ENCODE peak calls at places on chromosomes 16 and 17, in four cellular contexts. A is HCT116, V is fibroblast of lung, O is K562. H is an unnamed sample.

GRCh38 chr16:70429888-70430666 is 8.8 kb downstream of the ST3GAL2 start:
- DNase-seq in A (no peak), V (no peak), O (peak), H (no peak)

GRCh38 chr16:71883193-71883848 is 661 bp downstream of the ZNF821 start:
- DNase-seq in A (no peak), V (no peak), O (peak), H (peak)

GRCh38 chr17:15323147-15323546 is 18.2 kb downstream of the TEKT3 start:
- DNase-seq in A (no peak), V (no peak), O (no peak), H (no peak)

GRCh38 chr16:70689035-70689969 is 3.4 kb upstream of the MTSS2 start:
- DNase-seq in A (no peak), V (no peak), O (no peak), H (no peak)

GRCh38 chr17:44010966-44011647 is 3.7 kb downstream of the TMEM101 start:
- DNase-seq in A (no peak), V (peak), O (no peak), H (no peak)

GRCh38 chr17:60345233-60345632 is 46.7 kb downstream of the USP32 start:
- DNase-seq in A (no peak), V (no peak), O (no peak), H (no peak)

GRCh38 chr17:10127819-10128375 is 70.5 kb downstream of the GAS7 start:
- DNase-seq in A (no peak), V (peak), O (no peak), H (peak)

GRCh38 chr16:24151482-24151939 is 104.6 kb upstream of the CACNG3 start:
- DNase-seq in A (no peak), V (no peak), O (no peak), H (no peak)

GRCh38 chr16:30151091-30151490 is 28.1 kb upstream of the MAPK3 start:
- DNase-seq in A (no peak), V (no peak), O (no peak), H (no peak)

GRCh38 chr17:33520404-33521032 is 227.4 kb upstream of the ASIC2 start:
- DNase-seq in A (no peak), V (peak), O (peak), H (peak)

GRCh38 chr16:55494994-55495421 is 13.9 kb upstream of the LPCAT2 start:
- DNase-seq in A (no peak), V (peak), O (peak), H (peak)
- TF ChIP-seq CTCF in A (peak), V (peak), O (peak), H (peak)

GRCh38 chr16:89111263-89111662 is 17.6 kb downstream of the ACSF3 start:
- DNase-seq in A (no peak), V (no peak), O (no peak), H (no peak)

GRCh38 chr16:89114159-89114981 is 20.7 kb downstream of the ACSF3 start:
- DNase-seq in A (no peak), V (no peak), O (no peak), H (peak)

GRCh38 chr16:89113152-89113547 is 19.5 kb downstream of the ACSF3 start:
- DNase-seq in A (no peak), V (no peak), O (no peak), H (no peak)

GRCh38 chr16:89113661-89114060 is 20.0 kb downstream of the ACSF3 start:
- DNase-seq in A (no peak), V (no peak), O (no peak), H (no peak)

DNA sequence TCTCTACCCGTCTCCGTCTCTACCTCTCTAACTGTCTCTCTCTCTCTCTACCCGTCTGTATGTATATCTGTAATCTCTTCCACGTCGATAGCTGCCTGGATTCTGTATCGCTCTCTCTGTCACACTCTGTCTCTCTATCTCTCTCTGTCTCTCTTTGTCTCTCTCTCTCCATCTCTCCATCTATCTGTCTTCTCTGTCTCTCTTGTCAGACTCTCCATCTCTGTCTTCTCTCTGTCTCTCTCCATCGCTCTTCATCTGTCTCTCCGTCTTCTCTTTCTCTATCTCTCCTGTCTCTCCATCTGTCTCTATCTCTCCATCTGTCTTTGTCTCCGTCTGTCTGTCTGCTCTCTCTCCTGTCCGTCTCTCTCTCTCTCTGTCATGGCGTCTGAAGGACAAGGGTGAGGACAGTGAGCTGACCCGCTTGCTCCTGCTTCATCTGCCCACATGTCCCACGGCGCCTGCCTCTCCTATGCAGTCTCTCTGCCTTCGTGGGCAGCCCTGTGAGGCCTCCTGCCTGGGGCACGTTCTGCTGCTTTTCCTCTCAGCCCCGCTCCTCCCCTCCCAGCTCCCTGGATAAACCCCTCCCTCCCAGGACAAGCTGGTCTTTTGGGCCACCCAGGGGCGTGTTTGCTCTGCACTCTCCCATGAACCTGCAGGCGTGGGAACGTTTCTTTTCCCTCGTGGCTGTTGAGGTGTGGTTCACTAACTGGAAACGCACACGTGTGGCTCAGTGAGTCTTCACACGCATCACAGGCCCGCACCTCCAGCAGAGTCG is 18.9 kb downstream of the ACSF3 start:
- DNase-seq in A (no peak), V (no peak), O (no peak), H (no peak)
- H3K27ac ChIP-seq in A (no peak), V (no peak), O (no peak), H (no peak)

DNA sequence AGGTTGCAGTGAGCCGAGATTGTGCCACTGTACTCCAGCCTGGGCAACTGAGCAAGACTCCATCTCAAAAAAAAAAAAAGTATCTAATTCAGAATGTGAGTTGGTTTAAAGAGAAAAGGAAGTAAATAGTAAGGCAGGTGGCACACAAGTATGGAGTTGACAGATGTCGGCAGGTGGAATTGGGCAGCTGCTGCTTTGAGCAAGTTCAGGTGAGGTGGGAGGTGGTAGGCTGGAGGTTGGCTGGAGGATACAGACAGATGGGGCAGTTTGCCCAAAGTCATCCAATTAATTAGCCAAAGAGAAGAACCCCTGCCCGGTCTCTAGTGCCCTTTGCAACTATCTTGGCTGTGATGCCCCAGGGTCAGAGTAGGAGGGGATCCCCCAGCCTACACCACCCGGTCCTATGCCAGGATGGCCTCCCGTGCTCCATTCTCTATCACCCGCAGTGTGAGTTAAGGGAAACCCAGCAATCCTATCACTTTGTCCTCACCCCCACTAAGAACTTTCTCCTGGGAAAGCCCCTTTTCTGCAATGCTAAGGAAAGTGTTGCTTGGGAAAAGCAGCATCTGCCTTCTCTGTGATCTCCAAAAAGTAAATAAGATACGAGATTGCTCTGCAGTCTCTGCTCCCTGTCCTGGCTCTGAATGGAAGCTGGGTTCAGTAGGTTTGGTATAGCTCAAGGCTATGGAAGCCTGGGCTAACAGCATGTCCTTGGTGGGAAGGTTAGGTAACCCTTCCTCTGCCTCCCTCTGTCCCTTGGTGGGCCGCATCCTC is 32.2 kb downstream of the SLC12A3 start:
- DNase-seq in A (no peak), V (no peak), O (no peak), H (no peak)
- H3K9ac ChIP-seq in A (no peak), V (no peak), O (no peak), H (no peak)

GRCh38 chr17:79132271-79133064 is 57.8 kb downstream of the ENGASE start:
- DNase-seq in A (no peak), V (no peak), O (no peak), H (no peak)
- TF ChIP-seq CTCF in A (no peak), V (no peak), O (no peak), H (no peak)